ENCODE peak calls at places on chromosomes 13 and 19, in six cellular contexts. O, P, N, M, Y and Q are unnamed samples.

GRCh38 chr19:5838437-5839311 is 828 bp downstream of the FUT6 start:
- DNase-seq in N (no peak), P (no peak), M (no peak), Y (no peak), O (no peak), Q (no peak)

GRCh38 chr13:107441279-107441678 is 774.1 kb downstream of the LIG4 start:
- DNase-seq in M (peak; percentile 35), N (no peak), Y (no peak), P (no peak), O (no peak), Q (no peak)

GRCh38 chr13:74070065-74070464 is 64.1 kb downstream of the KLF12 start:
- DNase-seq in M (no peak), O (no peak), Y (no peak), N (no peak), P (no peak), Q (no peak)

GRCh38 chr13:40064723-40065122 is 409.3 kb downstream of the COG6 start:
- DNase-seq in N (no peak), P (no peak), Y (no peak), M (peak; percentile 14), O (peak; percentile 74), Q (no peak)

GRCh38 chr19:48756686-48757085 is 1.4 kb downstream of the FGF21 start:
- DNase-seq in N (no peak), M (no peak), O (no peak), Y (no peak), P (no peak), Q (no peak)

GRCh38 chr13:57933606-57934005 is 302.1 kb downstream of the PCDH17 start:
- DNase-seq in Y (no peak), P (no peak), M (no peak), O (no peak), N (no peak), Q (no peak)

GRCh38 chr13:109345433-109345941 is 440.9 kb downstream of the IRS2 start:
- DNase-seq in P (no peak), M (no peak), Y (no peak), N (no peak), O (peak; percentile 70), Q (no peak)

GRCh38 chr13:113816925-113817859 is 46.7 kb downstream of the GAS6 start:
- DNase-seq in N (peak; percentile 56), M (peak; percentile 43), O (peak; percentile 91), Y (peak; percentile 85), P (peak; percentile 39), Q (peak; percentile 90)

GRCh38 chr19:35643255-35644205 is 2.0 kb downstream of the ETV2 start:
- DNase-seq in N (peak; percentile 35), P (peak; percentile 95), O (peak; percentile 76), M (peak; percentile 88), Y (peak; percentile 69), Q (peak; percentile 97)

GRCh38 chr13:44809152-44809551 is 180.1 kb downstream of the NUFIP1 start:
- DNase-seq in Y (no peak), P (no peak), O (no peak), M (no peak), N (no peak), Q (no peak)

GRCh38 chr13:41224113-41225110 is 30.0 kb upstream of the KBTBD7 start:
- DNase-seq in O (peak; percentile 79), P (no peak), N (no peak), M (no peak), Y (no peak), Q (no peak)

GRCh38 chr13:29497137-29497654 is 98.3 kb downstream of the SLC7A1 start:
- DNase-seq in N (no peak), P (no peak), O (no peak), M (no peak), Y (no peak), Q (peak; percentile 55)

GRCh38 chr13:48621056-48621455 is 32.7 kb upstream of the CYSLTR2 start:
- DNase-seq in O (no peak), P (no peak), Y (no peak), N (no peak), M (no peak), Q (no peak)

GRCh38 chr13:48234652-48235099 is 1.7 kb downstream of the ITM2B start:
- DNase-seq in O (no peak), P (no peak), Y (no peak), M (no peak), N (no peak), Q (no peak)

GRCh38 chr13:33743438-33744368 is 74.2 kb upstream of the RFC3 start:
- DNase-seq in P (peak; percentile 61), O (no peak), N (no peak), Y (no peak), M (no peak), Q (no peak)